ENCODE peak calls at places on chromosomes 11 and 22, in seven cellular contexts. U is uterus, W is spleen, L is right cardiac atrium, T is heart right ventricle, D is left ventricle myocardium inferior, X is iPS DF 6.9. P is an unnamed sample. For H3K4me1, the result is how much of the 10 kb centered on the place peaks cover.

GRCh38 chr11:78074756-78075155 is 4.9 kb downstream of the NDUFC2 start:
- DNase-seq in W (no peak), T (no peak), D (no peak), L (no peak), U (no peak), X (no peak), P (no peak)

GRCh38 chr11:2898366-2899079 is 12.9 kb upstream of the CDKN1C start:
- DNase-seq in X (no peak), U (peak), L (peak), W (peak), T (peak), D (peak), P (no peak)

GRCh38 chr22:43333156-43333555 is 10.0 kb downstream of the SCUBE1 start:
- DNase-seq in T (no peak), W (no peak), L (no peak), U (no peak), D (no peak), X (no peak), P (no peak)

GRCh38 chr11:117230286-117230961 is 1.4 kb downstream of the PCSK7 start:
- DNase-seq in X (no peak), D (no peak), T (no peak), L (no peak), U (no peak), W (no peak), P (no peak)

GRCh38 chr11:32400196-32400595 is 35.1 kb downstream of the WT1 start:
- DNase-seq in D (no peak), T (no peak), L (no peak), U (no peak), W (no peak), X (no peak), P (no peak)

GRCh38 chr11:70303070-70303469 is 32.6 kb downstream of the PPFIA1 start:
- DNase-seq in L (peak), U (peak), D (no peak), X (no peak), T (no peak), W (peak), P (no peak)

GRCh38 chr22:50165438-50166123 is 5.0 kb upstream of the PANX2 start:
- DNase-seq in U (no peak), L (peak), D (no peak), T (no peak), W (no peak), X (no peak), P (no peak)

GRCh38 chr11:38448284-38448683 is 1850.2 kb upstream of the RAG2 start:
- DNase-seq in W (no peak), L (peak), D (peak), T (peak), U (no peak), X (no peak), P (no peak)

GRCh38 chr22:23836281-23836680 is 2.5 kb downstream of the DERL3 start:
- DNase-seq in W (peak), X (no peak), U (no peak), D (no peak), L (peak), T (no peak), P (no peak)

GRCh38 chr22:46056169-46057041 is 79.4 kb upstream of the WNT7B start:
- DNase-seq in X (no peak), W (peak), L (peak), U (peak), D (peak), T (peak), P (no peak)
- H3K27ac ChIP-seq in X (no peak), W (peak), L (peak), U (peak), D (peak), T (peak), P (no peak)

DNA sequence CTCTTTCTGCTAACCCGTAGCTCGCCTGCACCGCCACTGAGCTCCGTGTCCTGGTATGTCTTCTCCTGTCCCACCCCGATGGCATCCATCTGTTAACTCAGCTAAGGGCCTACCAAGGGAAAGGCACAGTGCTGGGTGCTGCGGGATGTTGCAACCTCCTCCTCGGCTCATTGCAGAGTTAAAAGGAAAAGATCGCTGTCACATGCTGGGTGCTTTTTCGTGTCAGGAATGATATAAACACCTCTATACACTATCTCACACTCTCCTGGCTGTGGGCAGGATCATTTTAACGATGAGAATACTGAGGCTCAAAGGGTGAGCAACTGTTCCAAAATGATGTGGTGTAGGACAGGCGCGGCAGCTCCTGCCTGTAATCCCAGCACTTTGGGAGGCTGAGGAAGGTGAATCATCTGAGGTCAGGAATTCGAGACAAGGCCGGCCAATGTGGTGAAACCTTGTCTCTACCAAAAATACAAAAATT is 10.1 kb downstream of the TXN2 start:
- DNase-seq in T (no peak), L (no peak), U (no peak), X (no peak), D (no peak), W (no peak), P (peak)
- H3K4me1 ChIP-seq in T (under half), L (under half), U (under half), X (under half), D (half or more), W (under half), P (half or more)

GRCh38 chr11:14422814-14423182 is 63.8 kb upstream of the RRAS2 start:
- DNase-seq in X (no peak), L (no peak), T (no peak), W (no peak), U (no peak), D (no peak), P (no peak)
- H3K27ac ChIP-seq in X (no peak), L (peak), T (peak), W (peak), U (peak), D (peak), P (peak)

DNA sequence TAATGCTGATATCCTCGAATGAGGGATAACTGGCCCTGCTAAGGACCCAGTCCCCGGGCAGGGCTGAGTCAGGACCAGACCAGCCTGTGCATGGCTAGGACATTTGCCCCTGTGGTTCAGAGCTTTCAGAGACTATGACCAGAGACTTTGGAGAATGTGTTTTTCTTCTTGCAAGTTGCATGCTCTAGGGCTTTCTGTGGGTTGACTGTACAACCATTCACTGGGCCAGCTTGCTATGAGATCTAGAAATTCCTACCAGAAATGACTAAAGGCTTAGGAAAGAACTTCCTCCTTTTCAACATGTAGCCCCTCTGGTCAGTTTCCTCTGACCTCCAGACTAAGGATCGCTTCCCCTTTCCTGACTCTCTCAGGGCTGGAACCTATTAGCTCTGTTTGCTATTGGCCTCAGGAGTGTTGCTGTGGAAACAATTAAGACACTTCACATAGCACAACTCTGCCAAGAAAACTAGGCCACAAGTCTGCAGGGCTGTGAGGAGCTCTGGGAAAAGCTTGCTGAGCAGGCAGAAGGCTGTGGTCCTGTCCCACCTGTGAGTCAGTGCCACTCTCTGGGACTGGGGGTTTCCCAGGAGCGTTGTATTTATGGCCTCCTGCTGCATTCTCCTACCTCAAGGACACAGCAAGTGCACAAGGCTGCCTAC is 10.7 kb downstream of the CRY2 start:
- DNase-seq in L (peak), T (peak), U (peak), D (peak), X (no peak), W (no peak), P (peak)
- H3K4me1 ChIP-seq in L (under half), T (half or more), U (under half), D (half or more), X (under half), W (under half), P (under half)

DNA sequence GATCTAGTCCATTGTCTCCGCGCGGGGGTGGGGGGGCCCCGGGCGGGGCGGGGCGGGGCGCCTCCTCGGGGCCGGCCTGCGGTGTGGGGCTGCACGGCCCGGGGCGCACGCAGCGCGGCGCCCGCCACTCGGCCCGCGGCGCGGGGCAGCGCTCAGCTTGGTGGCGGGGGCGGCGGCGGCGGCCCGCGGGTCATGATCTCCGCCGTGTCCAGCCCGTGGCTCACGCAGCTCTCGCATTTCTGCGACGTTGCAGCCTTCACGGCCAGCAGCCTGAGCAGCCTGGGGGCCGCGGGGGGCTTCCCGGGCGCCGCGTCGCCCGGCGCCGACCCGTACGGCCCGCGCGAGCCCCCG is at the start of gene TBX1:
- DNase-seq in W (no peak), U (no peak), L (peak), X (no peak), T (no peak), D (no peak), P (no peak)
- H3K27ac ChIP-seq in W (no peak), U (no peak), L (no peak), X (no peak), T (no peak), D (no peak), P (no peak)

DNA sequence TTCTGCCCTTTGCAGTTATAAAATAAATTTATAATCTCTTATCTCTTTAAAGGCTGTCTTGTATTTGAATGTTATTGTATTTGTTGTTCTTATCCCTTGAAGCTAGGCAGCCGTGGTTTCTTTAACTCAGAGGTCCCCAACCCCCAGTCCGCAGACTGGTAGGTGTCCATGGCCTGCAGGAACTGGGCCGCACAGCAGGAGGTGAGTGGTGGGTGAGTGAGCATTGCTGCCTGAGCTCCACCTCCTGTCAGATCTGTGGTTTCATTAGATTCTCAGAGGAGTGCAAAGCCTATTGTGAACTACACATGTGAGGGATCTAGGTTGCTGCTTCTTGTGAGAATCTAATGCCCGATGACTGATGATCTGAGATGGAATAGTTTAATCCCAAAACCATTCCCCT is 380.0 kb upstream of the CCDC90B start:
- DNase-seq in W (no peak), D (no peak), X (no peak), T (no peak), U (no peak), L (no peak), P (no peak)
- H3K4me1 ChIP-seq in W (under half), D (under half), X (under half), T (under half), U (under half), L (under half), P (under half)

GRCh38 chr11:11413776-11414175 is 60.7 kb upstream of the CSNK2A3 start:
- DNase-seq in X (no peak), D (no peak), W (no peak), U (no peak), T (no peak), L (no peak), P (no peak)
- H3K27ac ChIP-seq in X (no peak), D (no peak), W (no peak), U (no peak), T (no peak), L (no peak), P (no peak)

P was measured in PC-9.